ENCODE peak calls at places on chromosomes 2 and 18, in seven cellular contexts. One of them, this sample, is unnamed.

GRCh38 chr18:54932472-54932871 is 26.8 kb downstream of the CCDC68 start:
- ATAC-seq in WTC11: no peak
- ATAC-seq in RWPE2: no peak
- ATAC-seq in A549: no peak
- ATAC-seq in stimulated activated naive CD8-positive, alpha-beta T cell treated with anti-CD3 and anti-CD28 coated beads, Interleukin-15, Interleukin-2, amounts not matched to agents 100 U/mL and 50 U/mL, for 24 hours: no peak
- ATAC-seq in left lung: no peak
- ATAC-seq in foreskin keratinocyte: no peak
- ATAC-seq in this sample: no peak

GRCh38 chr18:62523631-62524442 is 1.0 kb downstream of the ZCCHC2 start:
- ATAC-seq in WTC11: peak
- ATAC-seq in A549: peak
- ATAC-seq in stimulated activated naive CD8-positive, alpha-beta T cell treated with anti-CD3 and anti-CD28 coated beads, Interleukin-15, Interleukin-2, amounts not matched to agents 100 U/mL and 50 U/mL, for 24 hours: no peak
- ATAC-seq in left lung: no peak
- ATAC-seq in foreskin keratinocyte: peak
- ATAC-seq in RWPE2: peak
- ATAC-seq in this sample: peak

GRCh38 chr2:152448621-152449020 is 113.6 kb downstream of the FMNL2 start:
- ATAC-seq in WTC11: no peak
- ATAC-seq in foreskin keratinocyte: no peak
- ATAC-seq in stimulated activated naive CD8-positive, alpha-beta T cell treated with anti-CD3 and anti-CD28 coated beads, Interleukin-15, Interleukin-2, amounts not matched to agents 100 U/mL and 50 U/mL, for 24 hours: no peak
- ATAC-seq in A549: no peak
- ATAC-seq in left lung: no peak
- ATAC-seq in RWPE2: no peak
- ATAC-seq in this sample: no peak

GRCh38 chr2:44269831-44270230 is 5.4 kb upstream of the SLC3A1 start:
- ATAC-seq in A549: no peak
- ATAC-seq in left lung: no peak
- ATAC-seq in foreskin keratinocyte: no peak
- ATAC-seq in RWPE2: no peak
- ATAC-seq in stimulated activated naive CD8-positive, alpha-beta T cell treated with anti-CD3 and anti-CD28 coated beads, Interleukin-15, Interleukin-2, amounts not matched to agents 100 U/mL and 50 U/mL, for 24 hours: no peak
- ATAC-seq in WTC11: no peak
- ATAC-seq in this sample: no peak

GRCh38 chr2:19357383-19358241 is 811 bp downstream of the OSR1 start:
- ATAC-seq in left lung: peak
- ATAC-seq in WTC11: peak
- ATAC-seq in stimulated activated naive CD8-positive, alpha-beta T cell treated with anti-CD3 and anti-CD28 coated beads, Interleukin-15, Interleukin-2, amounts not matched to agents 100 U/mL and 50 U/mL, for 24 hours: no peak
- ATAC-seq in RWPE2: peak
- ATAC-seq in foreskin keratinocyte: peak
- ATAC-seq in A549: peak
- ATAC-seq in this sample: peak

GRCh38 chr2:19785432-19785831 is 116.4 kb downstream of the TTC32 start:
- ATAC-seq in left lung: no peak
- ATAC-seq in A549: no peak
- ATAC-seq in RWPE2: peak
- ATAC-seq in stimulated activated naive CD8-positive, alpha-beta T cell treated with anti-CD3 and anti-CD28 coated beads, Interleukin-15, Interleukin-2, amounts not matched to agents 100 U/mL and 50 U/mL, for 24 hours: no peak
- ATAC-seq in WTC11: no peak
- ATAC-seq in foreskin keratinocyte: no peak
- ATAC-seq in this sample: peak

GRCh38 chr18:70662588-70662987 is 373.7 kb downstream of the SOCS6 start:
- ATAC-seq in left lung: no peak
- ATAC-seq in RWPE2: no peak
- ATAC-seq in foreskin keratinocyte: no peak
- ATAC-seq in WTC11: no peak
- ATAC-seq in A549: no peak
- ATAC-seq in stimulated activated naive CD8-positive, alpha-beta T cell treated with anti-CD3 and anti-CD28 coated beads, Interleukin-15, Interleukin-2, amounts not matched to agents 100 U/mL and 50 U/mL, for 24 hours: peak
- ATAC-seq in this sample: no peak

GRCh38 chr18:9648431-9649163 is 34.2 kb upstream of the PPP4R1 start:
- ATAC-seq in foreskin keratinocyte: peak
- ATAC-seq in A549: peak
- ATAC-seq in WTC11: no peak
- ATAC-seq in left lung: no peak
- ATAC-seq in stimulated activated naive CD8-positive, alpha-beta T cell treated with anti-CD3 and anti-CD28 coated beads, Interleukin-15, Interleukin-2, amounts not matched to agents 100 U/mL and 50 U/mL, for 24 hours: no peak
- ATAC-seq in RWPE2: peak
- ATAC-seq in this sample: peak

GRCh38 chr2:100767224-100767653 is 52.7 kb upstream of the NPAS2 start:
- ATAC-seq in stimulated activated naive CD8-positive, alpha-beta T cell treated with anti-CD3 and anti-CD28 coated beads, Interleukin-15, Interleukin-2, amounts not matched to agents 100 U/mL and 50 U/mL, for 24 hours: no peak
- ATAC-seq in foreskin keratinocyte: peak
- ATAC-seq in A549: peak
- ATAC-seq in WTC11: no peak
- ATAC-seq in RWPE2: peak
- ATAC-seq in left lung: no peak
- ATAC-seq in this sample: peak

GRCh38 chr18:65751145-65752085 is 603 bp downstream of the CDH7 start:
- ATAC-seq in stimulated activated naive CD8-positive, alpha-beta T cell treated with anti-CD3 and anti-CD28 coated beads, Interleukin-15, Interleukin-2, amounts not matched to agents 100 U/mL and 50 U/mL, for 24 hours: no peak
- ATAC-seq in WTC11: peak
- ATAC-seq in left lung: no peak
- ATAC-seq in foreskin keratinocyte: peak
- ATAC-seq in A549: peak
- ATAC-seq in RWPE2: peak
- ATAC-seq in this sample: no peak

GRCh38 chr2:11904029-11904428 is 157.6 kb downstream of the LPIN1 start:
- ATAC-seq in stimulated activated naive CD8-positive, alpha-beta T cell treated with anti-CD3 and anti-CD28 coated beads, Interleukin-15, Interleukin-2, amounts not matched to agents 100 U/mL and 50 U/mL, for 24 hours: no peak
- ATAC-seq in A549: peak
- ATAC-seq in WTC11: peak
- ATAC-seq in left lung: peak
- ATAC-seq in foreskin keratinocyte: no peak
- ATAC-seq in RWPE2: no peak
- ATAC-seq in this sample: peak

GRCh38 chr2:120347387-120348010 is 1.6 kb downstream of the INHBB start:
- ATAC-seq in foreskin keratinocyte: no peak
- ATAC-seq in WTC11: no peak
- ATAC-seq in A549: no peak
- ATAC-seq in left lung: no peak
- ATAC-seq in RWPE2: no peak
- ATAC-seq in stimulated activated naive CD8-positive, alpha-beta T cell treated with anti-CD3 and anti-CD28 coated beads, Interleukin-15, Interleukin-2, amounts not matched to agents 100 U/mL and 50 U/mL, for 24 hours: no peak
- ATAC-seq in this sample: no peak

GRCh38 chr2:214481204-214481603 is 70.3 kb downstream of the VWC2L start:
- ATAC-seq in stimulated activated naive CD8-positive, alpha-beta T cell treated with anti-CD3 and anti-CD28 coated beads, Interleukin-15, Interleukin-2, amounts not matched to agents 100 U/mL and 50 U/mL, for 24 hours: no peak
- ATAC-seq in A549: no peak
- ATAC-seq in RWPE2: peak
- ATAC-seq in foreskin keratinocyte: no peak
- ATAC-seq in left lung: peak
- ATAC-seq in WTC11: no peak
- ATAC-seq in this sample: no peak

GRCh38 chr2:226489765-226490164 is 309.9 kb downstream of the IRS1 start:
- ATAC-seq in A549: peak
- ATAC-seq in RWPE2: peak
- ATAC-seq in left lung: no peak
- ATAC-seq in foreskin keratinocyte: peak
- ATAC-seq in WTC11: no peak
- ATAC-seq in stimulated activated naive CD8-positive, alpha-beta T cell treated with anti-CD3 and anti-CD28 coated beads, Interleukin-15, Interleukin-2, amounts not matched to agents 100 U/mL and 50 U/mL, for 24 hours: peak
- ATAC-seq in this sample: no peak

GRCh38 chr2:134540954-134541353 is 177.8 kb downstream of the TMEM163 start:
- ATAC-seq in foreskin keratinocyte: no peak
- ATAC-seq in A549: no peak
- ATAC-seq in stimulated activated naive CD8-positive, alpha-beta T cell treated with anti-CD3 and anti-CD28 coated beads, Interleukin-15, Interleukin-2, amounts not matched to agents 100 U/mL and 50 U/mL, for 24 hours: no peak
- ATAC-seq in WTC11: no peak
- ATAC-seq in left lung: no peak
- ATAC-seq in RWPE2: no peak
- ATAC-seq in this sample: no peak

GRCh38 chr2:42984617-42985016 is 192.2 kb upstream of the HAAO start:
- ATAC-seq in RWPE2: no peak
- ATAC-seq in A549: no peak
- ATAC-seq in stimulated activated naive CD8-positive, alpha-beta T cell treated with anti-CD3 and anti-CD28 coated beads, Interleukin-15, Interleukin-2, amounts not matched to agents 100 U/mL and 50 U/mL, for 24 hours: no peak
- ATAC-seq in foreskin keratinocyte: no peak
- ATAC-seq in left lung: no peak
- ATAC-seq in WTC11: no peak
- ATAC-seq in this sample: no peak

GRCh38 chr2:5991305-5991968 is 299.3 kb downstream of the SOX11 start:
- ATAC-seq in left lung: no peak
- ATAC-seq in WTC11: no peak
- ATAC-seq in A549: no peak
- ATAC-seq in foreskin keratinocyte: no peak
- ATAC-seq in stimulated activated naive CD8-positive, alpha-beta T cell treated with anti-CD3 and anti-CD28 coated beads, Interleukin-15, Interleukin-2, amounts not matched to agents 100 U/mL and 50 U/mL, for 24 hours: no peak
- ATAC-seq in RWPE2: no peak
- ATAC-seq in this sample: no peak

GRCh38 chr2:179180242-179180641 is 84.4 kb downstream of the SESTD1 start:
- ATAC-seq in WTC11: peak
- ATAC-seq in RWPE2: no peak
- ATAC-seq in A549: no peak
- ATAC-seq in left lung: no peak
- ATAC-seq in stimulated activated naive CD8-positive, alpha-beta T cell treated with anti-CD3 and anti-CD28 coated beads, Interleukin-15, Interleukin-2, amounts not matched to agents 100 U/mL and 50 U/mL, for 24 hours: no peak
- ATAC-seq in foreskin keratinocyte: no peak
- ATAC-seq in this sample: no peak

GRCh38 chr18:62346327-62347090 is 21.4 kb downstream of the TNFRSF11A start:
- ATAC-seq in stimulated activated naive CD8-positive, alpha-beta T cell treated with anti-CD3 and anti-CD28 coated beads, Interleukin-15, Interleukin-2, amounts not matched to agents 100 U/mL and 50 U/mL, for 24 hours: no peak
- ATAC-seq in WTC11: peak
- ATAC-seq in A549: no peak
- ATAC-seq in left lung: no peak
- ATAC-seq in RWPE2: no peak
- ATAC-seq in foreskin keratinocyte: no peak
- ATAC-seq in this sample: no peak

GRCh38 chr2:42796427-42797248 is 4.3 kb upstream of the HAAO start:
- ATAC-seq in WTC11: no peak
- ATAC-seq in left lung: no peak
- ATAC-seq in stimulated activated naive CD8-positive, alpha-beta T cell treated with anti-CD3 and anti-CD28 coated beads, Interleukin-15, Interleukin-2, amounts not matched to agents 100 U/mL and 50 U/mL, for 24 hours: no peak
- ATAC-seq in RWPE2: no peak
- ATAC-seq in foreskin keratinocyte: no peak
- ATAC-seq in A549: no peak
- ATAC-seq in this sample: no peak

GRCh38 chr2:85865539-85866164 is 23.1 kb downstream of the ST3GAL5 start:
- ATAC-seq in A549: no peak
- ATAC-seq in foreskin keratinocyte: peak
- ATAC-seq in WTC11: no peak
- ATAC-seq in stimulated activated naive CD8-positive, alpha-beta T cell treated with anti-CD3 and anti-CD28 coated beads, Interleukin-15, Interleukin-2, amounts not matched to agents 100 U/mL and 50 U/mL, for 24 hours: peak
- ATAC-seq in RWPE2: no peak
- ATAC-seq in left lung: peak
- ATAC-seq in this sample: no peak

GRCh38 chr18:35717182-35717581 is 135.6 kb downstream of the GALNT1 start:
- ATAC-seq in RWPE2: no peak
- ATAC-seq in left lung: no peak
- ATAC-seq in A549: no peak
- ATAC-seq in stimulated activated naive CD8-positive, alpha-beta T cell treated with anti-CD3 and anti-CD28 coated beads, Interleukin-15, Interleukin-2, amounts not matched to agents 100 U/mL and 50 U/mL, for 24 hours: no peak
- ATAC-seq in foreskin keratinocyte: no peak
- ATAC-seq in WTC11: no peak
- ATAC-seq in this sample: no peak

GRCh38 chr2:105924932-105925331 is 180.2 kb downstream of the NCK2 start:
- ATAC-seq in A549: no peak
- ATAC-seq in RWPE2: no peak
- ATAC-seq in stimulated activated naive CD8-positive, alpha-beta T cell treated with anti-CD3 and anti-CD28 coated beads, Interleukin-15, Interleukin-2, amounts not matched to agents 100 U/mL and 50 U/mL, for 24 hours: no peak
- ATAC-seq in left lung: no peak
- ATAC-seq in WTC11: no peak
- ATAC-seq in foreskin keratinocyte: no peak
- ATAC-seq in this sample: no peak

GRCh38 chr2:102782187-102782586 is 20.4 kb downstream of the TMEM182 start:
- ATAC-seq in left lung: no peak
- ATAC-seq in foreskin keratinocyte: no peak
- ATAC-seq in RWPE2: no peak
- ATAC-seq in WTC11: no peak
- ATAC-seq in stimulated activated naive CD8-positive, alpha-beta T cell treated with anti-CD3 and anti-CD28 coated beads, Interleukin-15, Interleukin-2, amounts not matched to agents 100 U/mL and 50 U/mL, for 24 hours: no peak
- ATAC-seq in A549: no peak
- ATAC-seq in this sample: no peak

GRCh38 chr2:179253226-179253625 is 11.4 kb downstream of the SESTD1 start:
- ATAC-seq in left lung: no peak
- ATAC-seq in foreskin keratinocyte: no peak
- ATAC-seq in RWPE2: no peak
- ATAC-seq in stimulated activated naive CD8-positive, alpha-beta T cell treated with anti-CD3 and anti-CD28 coated beads, Interleukin-15, Interleukin-2, amounts not matched to agents 100 U/mL and 50 U/mL, for 24 hours: peak
- ATAC-seq in WTC11: no peak
- ATAC-seq in A549: no peak
- ATAC-seq in this sample: no peak

GRCh38 chr2:233285921-233286320 is 21.7 kb upstream of the SAG start:
- ATAC-seq in foreskin keratinocyte: no peak
- ATAC-seq in stimulated activated naive CD8-positive, alpha-beta T cell treated with anti-CD3 and anti-CD28 coated beads, Interleukin-15, Interleukin-2, amounts not matched to agents 100 U/mL and 50 U/mL, for 24 hours: no peak
- ATAC-seq in WTC11: no peak
- ATAC-seq in A549: no peak
- ATAC-seq in left lung: no peak
- ATAC-seq in RWPE2: no peak
- ATAC-seq in this sample: no peak

GRCh38 chr2:11074246-11074820 is 80.9 kb upstream of the SLC66A3 start:
- ATAC-seq in left lung: no peak
- ATAC-seq in foreskin keratinocyte: no peak
- ATAC-seq in RWPE2: no peak
- ATAC-seq in stimulated activated naive CD8-positive, alpha-beta T cell treated with anti-CD3 and anti-CD28 coated beads, Interleukin-15, Interleukin-2, amounts not matched to agents 100 U/mL and 50 U/mL, for 24 hours: no peak
- ATAC-seq in A549: no peak
- ATAC-seq in WTC11: no peak
- ATAC-seq in this sample: peak

GRCh38 chr18:35026407-35027061 is 14.7 kb upstream of the MAPRE2 start:
- ATAC-seq in left lung: no peak
- ATAC-seq in A549: no peak
- ATAC-seq in stimulated activated naive CD8-positive, alpha-beta T cell treated with anti-CD3 and anti-CD28 coated beads, Interleukin-15, Interleukin-2, amounts not matched to agents 100 U/mL and 50 U/mL, for 24 hours: peak
- ATAC-seq in WTC11: peak
- ATAC-seq in RWPE2: no peak
- ATAC-seq in foreskin keratinocyte: peak
- ATAC-seq in this sample: no peak